ENCODE peak calls at places on chromosomes 1 and 21, in eight cellular contexts. R, O, M, Y, J, P, H and N are unnamed samples.

GRCh38 chr1:162319510-162320160 is 57.0 kb downstream of the SPATA46 start:
- DNase-seq in H (no peak), J (no peak), P (no peak), R (no peak), M (no peak), O (no peak), Y (no peak), N (no peak)

GRCh38 chr1:203185585-203185984 is 919 bp downstream of the CHI3L1 start:
- DNase-seq in Y (no peak), H (no peak), P (no peak), O (no peak), R (no peak), M (no peak), J (no peak), N (no peak)

GRCh38 chr1:230768903-230769570 is 21.8 kb downstream of the CAPN9 start:
- DNase-seq in O (no peak), H (no peak), Y (no peak), M (no peak), P (no peak), J (no peak), R (no peak), N (no peak)

GRCh38 chr1:12610305-12610935 is 7.6 kb downstream of the DHRS3 start:
- DNase-seq in O (no peak), Y (no peak), H (no peak), R (no peak), J (no peak), P (no peak), M (no peak), N (no peak)

GRCh38 chr1:34019741-34020552 is 145.1 kb downstream of the CSMD2 start:
- DNase-seq in R (no peak), J (no peak), O (no peak), H (no peak), Y (no peak), P (no peak), M (no peak), N (no peak)

GRCh38 chr1:36706416-36706815 is 223.7 kb upstream of the CSF3R start:
- DNase-seq in M (no peak), P (no peak), Y (no peak), H (no peak), R (no peak), J (no peak), O (no peak), N (no peak)

GRCh38 chr21:33121715-33122475 is 52.0 kb downstream of the OLIG1 start:
- DNase-seq in M (no peak), P (no peak), J (no peak), O (no peak), H (no peak), Y (no peak), R (no peak), N (no peak)

GRCh38 chr1:168405931-168406330 is 125.3 kb downstream of the TBX19 start:
- DNase-seq in H (no peak), R (no peak), M (no peak), J (no peak), O (no peak), Y (no peak), P (no peak), N (no peak)

GRCh38 chr1:174123843-174124242 is 35.5 kb upstream of the RABGAP1L start:
- DNase-seq in R (no peak), H (no peak), Y (no peak), O (no peak), J (no peak), M (no peak), P (no peak), N (no peak)

GRCh38 chr1:214977700-214978374 is 104.7 kb upstream of the KCNK2 start:
- DNase-seq in M (no peak), R (no peak), P (no peak), O (no peak), H (no peak), J (no peak), Y (no peak), N (no peak)

GRCh38 chr1:185938396-185938795 is 204.2 kb downstream of the HMCN1 start:
- DNase-seq in Y (no peak), P (no peak), O (no peak), J (no peak), M (no peak), H (no peak), R (peak; percentile 44), N (no peak)

GRCh38 chr1:214451591-214451990 is 99.8 kb downstream of the PTPN14 start:
- DNase-seq in O (no peak), R (no peak), P (no peak), M (no peak), Y (no peak), H (no peak), J (no peak), N (no peak)

GRCh38 chr1:221397141-221397540 is 344.7 kb downstream of the DUSP10 start:
- DNase-seq in M (no peak), Y (no peak), H (no peak), R (no peak), O (no peak), J (no peak), P (no peak), N (no peak)

GRCh38 chr21:35905973-35906357 is 154.4 kb downstream of the SETD4 start:
- DNase-seq in R (no peak), M (no peak), O (no peak), P (no peak), H (no peak), Y (no peak), J (no peak), N (no peak)

GRCh38 chr1:204336642-204337041 is 23.1 kb downstream of the PLEKHA6 start:
- DNase-seq in O (no peak), P (no peak), H (no peak), M (no peak), Y (no peak), J (no peak), R (no peak), N (no peak)

GRCh38 chr1:80444171-80444570 is 1356.6 kb upstream of the ADGRL2 start:
- DNase-seq in H (no peak), M (no peak), R (no peak), J (no peak), P (no peak), Y (no peak), O (no peak), N (no peak)

GRCh38 chr21:46095814-46096595 is 1.9 kb upstream of the COL6A2 start:
- DNase-seq in Y (no peak), R (peak; percentile 7), H (peak; percentile 8), J (peak; percentile 43), M (no peak), P (peak; percentile 33), O (no peak), N (no peak)
- H3K4me1 ChIP-seq in Y (peaks cover 25% of the 10 kb centered on the region), R (peaks cover 13% of the 10 kb centered on the region), H (peaks cover 10% of the 10 kb centered on the region), J (no peaks in the 10 kb centered on the region), M (no peaks in the 10 kb centered on the region), P (no peaks in the 10 kb centered on the region), O (no peaks in the 10 kb centered on the region), N (peaks cover 22% of the 10 kb centered on the region)

DNA sequence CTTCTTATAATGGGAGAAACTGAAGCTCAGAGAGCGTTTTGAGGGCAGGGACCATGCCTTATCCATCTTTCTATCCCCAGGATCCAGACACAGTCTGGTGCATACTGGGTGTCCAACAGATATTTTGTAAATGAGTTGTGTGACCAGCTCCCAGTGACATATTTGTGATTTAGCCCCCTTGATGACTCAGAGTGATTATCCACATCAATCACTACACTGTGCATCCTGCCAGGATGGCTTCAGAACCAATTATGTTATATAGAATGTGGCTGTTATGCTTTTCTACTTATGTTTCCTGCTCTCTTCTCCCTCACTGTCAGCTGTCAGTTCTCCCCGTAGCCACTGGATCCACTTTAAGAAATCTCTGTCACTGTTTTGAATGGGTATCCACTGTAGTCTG is 11.3 kb downstream of the OLFML3 start:
- DNase-seq in P (no peak), J (no peak), Y (no peak), M (no peak), O (no peak), H (no peak), R (no peak), N (no peak)
- H3K9me3 ChIP-seq in P (peaks cover 6% of the 10 kb centered on the region), J (peaks cover 7% of the 10 kb centered on the region), Y (no peaks in the 10 kb centered on the region), M (peaks cover 6% of the 10 kb centered on the region), O (no peaks in the 10 kb centered on the region), H (peaks cover 6% of the 10 kb centered on the region), R (peaks cover 17% of the 10 kb centered on the region), N (peaks cover 10% of the 10 kb centered on the region)

DNA sequence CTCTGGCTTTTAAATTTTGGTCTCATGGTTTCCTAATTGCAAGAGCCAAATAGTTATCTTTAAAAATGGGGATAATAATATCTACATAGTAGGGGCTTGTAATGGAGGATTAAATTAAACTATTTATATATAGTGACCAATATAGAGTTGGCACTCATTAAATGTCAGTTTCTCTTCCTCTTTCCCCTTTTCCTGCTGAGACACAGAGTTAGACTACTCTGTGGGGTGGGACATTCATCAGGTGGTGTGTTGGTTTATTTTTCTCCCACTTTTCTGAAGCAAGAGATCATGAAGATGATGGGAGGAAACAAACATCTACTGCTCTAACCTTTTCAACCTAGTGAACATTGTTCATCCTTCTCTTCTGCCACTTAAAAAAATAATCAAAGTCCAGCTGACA is 17.3 kb upstream of the RAP1A start:
- DNase-seq in J (no peak), H (no peak), Y (no peak), R (no peak), P (no peak), O (no peak), M (no peak), N (no peak)
- H3K4me1 ChIP-seq in J (no peaks in the 10 kb centered on the region), H (peaks cover 68% of the 10 kb centered on the region), Y (peaks cover 12% of the 10 kb centered on the region), R (no peaks in the 10 kb centered on the region), P (peaks cover 89% of the 10 kb centered on the region), O (peaks cover 35% of the 10 kb centered on the region), M (no peaks in the 10 kb centered on the region), N (peaks cover 4% of the 10 kb centered on the region)

GRCh38 chr21:38223893-38224540 is 32.8 kb upstream of the KCNJ15 start:
- DNase-seq in P (no peak), Y (no peak), O (no peak), J (no peak), M (no peak), R (no peak), H (no peak), N (no peak)
- H3K9me3 ChIP-seq in P (peaks cover 21% of the 10 kb centered on the region), Y (peaks cover 17% of the 10 kb centered on the region), O (no peaks in the 10 kb centered on the region), J (peaks cover 1% of the 10 kb centered on the region), M (peaks cover 27% of the 10 kb centered on the region), R (peaks cover 56% of the 10 kb centered on the region), H (peaks cover 7% of the 10 kb centered on the region), N (peaks cover 30% of the 10 kb centered on the region)

DNA sequence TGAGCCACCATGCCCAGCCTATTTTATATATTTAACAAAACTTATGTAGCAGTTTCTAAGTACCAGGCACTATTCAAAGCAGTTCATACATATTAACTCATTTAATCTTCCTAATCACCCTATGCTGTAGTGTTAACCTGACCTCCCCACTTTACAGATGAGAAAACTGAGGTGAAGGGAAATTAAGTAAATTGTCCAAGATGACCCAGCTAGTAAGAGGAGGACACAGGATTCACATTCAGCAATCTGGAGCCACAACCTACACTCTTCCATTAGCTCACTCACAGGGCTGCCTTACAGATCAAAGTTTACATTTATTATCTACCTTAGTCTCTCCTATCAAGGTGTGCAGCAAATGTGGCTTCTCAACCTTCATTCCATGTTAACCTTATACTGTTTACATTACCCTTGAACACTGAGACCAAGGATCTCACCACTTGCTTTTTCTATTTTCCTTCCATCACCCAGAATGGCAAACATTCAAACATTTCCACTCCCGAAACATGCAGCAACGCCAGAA is 24.6 kb downstream of the HIVEP3 start:
- DNase-seq in R (no peak), O (no peak), Y (no peak), H (no peak), P (no peak), M (no peak), J (no peak), N (no peak)
- H3K4me1 ChIP-seq in R (peaks cover 12% of the 10 kb centered on the region), O (no peaks in the 10 kb centered on the region), Y (peaks cover 40% of the 10 kb centered on the region), H (peaks cover 53% of the 10 kb centered on the region), P (peaks cover 77% of the 10 kb centered on the region), M (peaks cover 23% of the 10 kb centered on the region), J (peaks cover 18% of the 10 kb centered on the region), N (peaks cover 8% of the 10 kb centered on the region)